ENCODE peak calls at places on chromosomes 12 and 14, in nine cellular contexts. K is fibroblast of lung, B is mammary epithelial cell, J is PC-3, X is IMR-90, D is K562, W is neural progenitor cell, P is H1, U is mesendoderm. F is an unnamed sample.
A peak's percentile ranks its signal among the peaks of the same experiment; 100 is the strongest.

GRCh38 chr12:1916396-1917171 is 1.9 kb downstream of the CACNA2D4 start:
- DNase-seq in U (no peak), P (no peak), D (peak; percentile 71), J (no peak), B (no peak), W (no peak), K (no peak), X (no peak), F (no peak)

GRCh38 chr12:27979145-27979544 is 6.6 kb upstream of the PTHLH start:
- DNase-seq in W (no peak), P (no peak), U (no peak), J (peak; percentile 10), B (no peak), K (no peak), D (no peak), X (peak; percentile 48), F (no peak)

GRCh38 chr14:102683399-102684275 is 91.2 kb downstream of the RCOR1 start:
- DNase-seq in U (no peak), X (no peak), B (no peak), P (no peak), D (peak; percentile 41), J (no peak), K (no peak), W (no peak), F (no peak)

GRCh38 chr14:76718306-76719075 is 42.8 kb upstream of the VASH1 start:
- DNase-seq in X (no peak), K (no peak), W (no peak), D (no peak), U (no peak), B (no peak), J (no peak), P (no peak), F (no peak)

GRCh38 chr12:79933580-79934264 is 1.2 kb downstream of the PPP1R12A start:
- DNase-seq in B (peak; percentile 35), W (peak; percentile 32), U (peak; percentile 40), X (peak; percentile 6), P (no peak), D (no peak), K (peak; percentile 37), J (peak; percentile 25), F (peak; percentile 65)

GRCh38 chr14:91509083-91509877 is 830 bp downstream of the PPP4R3A start:
- DNase-seq in K (no peak), P (peak; percentile 64), W (peak; percentile 46), D (peak; percentile 48), U (peak; percentile 46), X (no peak), J (no peak), B (peak; percentile 32), F (peak; percentile 78)

GRCh38 chr14:53710615-53711014 is 246.0 kb downstream of the BMP4 start:
- DNase-seq in J (no peak), W (no peak), B (peak; percentile 62), D (no peak), K (no peak), U (no peak), P (no peak), X (no peak), F (no peak)

GRCh38 chr12:108313609-108314331 is 25.3 kb downstream of the CMKLR1 start:
- DNase-seq in B (no peak), X (no peak), P (no peak), J (no peak), D (no peak), W (no peak), K (no peak), U (peak; percentile 72), F (peak; percentile 25)

GRCh38 chr14:89823732-89824131 is 130.8 kb downstream of the EFCAB11 start:
- DNase-seq in D (no peak), J (no peak), B (no peak), K (peak; percentile 29), X (no peak), U (no peak), P (no peak), W (no peak), F (no peak)

GRCh38 chr14:54737132-54737711 is 165.4 kb downstream of the GCH1 start:
- DNase-seq in K (peak; percentile 51), X (peak; percentile 82), B (peak; percentile 70), J (peak; percentile 94), U (peak; percentile 9), W (no peak), D (peak; percentile 30), P (no peak), F (no peak)

GRCh38 chr14:100644784-100645183 is 57.6 kb upstream of the BEGAIN start:
- DNase-seq in D (no peak), X (no peak), K (no peak), W (no peak), J (no peak), P (no peak), U (no peak), B (no peak), F (no peak)

GRCh38 chr14:105193916-105194782 is 13.0 kb upstream of the NUDT14 start:
- DNase-seq in P (no peak), B (no peak), U (no peak), W (no peak), X (peak; percentile 11), D (no peak), J (no peak), K (no peak), F (peak; percentile 55)

GRCh38 chr12:8057291-8057690 is 8.9 kb downstream of the C3AR1 start:
- DNase-seq in D (no peak), J (no peak), P (no peak), K (no peak), W (no peak), U (no peak), B (no peak), X (no peak), F (no peak)

GRCh38 chr12:121490401-121491257 is 90.2 kb downstream of the KDM2B start:
- DNase-seq in B (no peak), J (no peak), X (no peak), W (no peak), U (peak; percentile 66), K (no peak), D (no peak), P (no peak), F (no peak)

GRCh38 chr12:94380507-94380906 is 79.2 kb downstream of the CEP83 start:
- DNase-seq in P (no peak), W (no peak), K (no peak), B (no peak), U (no peak), D (no peak), J (peak; percentile 5), X (no peak), F (no peak)

GRCh38 chr12:31517994-31518393 is 72.9 kb downstream of the DENND5B start:
- DNase-seq in B (no peak), K (peak; percentile 34), W (no peak), U (peak; percentile 45), P (no peak), D (no peak), J (no peak), X (peak; percentile 60), F (no peak)
- H3K9ac ChIP-seq in B (peak overlapping the region; percentile 37), K (peak overlapping the region; percentile 44), W (no peak overlapping the region), U (no peak overlapping the region), P (no peak overlapping the region), D (no peak overlapping the region), J (peak overlapping the region; percentile 75), X (peak overlapping the region; percentile 63), F (no peak overlapping the region)

DNA sequence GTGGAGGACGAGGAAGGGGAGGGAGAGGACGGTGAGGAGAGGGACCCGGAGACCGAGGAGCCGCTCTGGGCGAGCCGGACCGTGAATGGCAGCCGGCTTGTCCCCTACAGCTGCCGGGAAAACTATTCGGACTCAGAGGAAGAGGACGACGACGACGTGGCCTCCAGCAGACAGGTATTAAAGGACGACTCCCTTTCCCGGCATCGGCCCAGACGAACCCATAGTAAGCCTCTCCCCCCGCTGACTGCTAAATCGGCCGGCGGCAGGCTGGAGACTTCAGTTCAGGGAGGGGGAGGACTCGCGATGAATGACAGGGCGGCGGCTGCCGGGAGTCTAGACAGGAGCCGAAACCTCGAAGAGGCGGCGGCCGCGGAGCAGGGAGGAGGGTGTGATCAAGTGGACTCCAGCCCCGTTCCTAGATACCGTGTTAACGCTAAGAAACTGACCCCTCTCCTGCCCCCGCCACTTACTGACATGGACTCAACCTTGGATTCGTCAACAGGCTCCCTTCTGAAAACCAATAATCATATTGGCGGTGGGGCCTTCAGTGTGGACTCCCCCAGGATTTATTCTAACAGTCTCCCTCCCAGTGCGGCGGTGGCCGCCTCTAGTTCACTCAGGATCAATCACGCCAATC is 980 bp downstream of the LEMD3 start:
- DNase-seq in P (peak; percentile 71), U (peak; percentile 90), D (peak; percentile 65), X (peak; percentile 38), J (peak; percentile 58), K (peak; percentile 50), B (peak; percentile 79), W (peak; percentile 87), F (peak; percentile 74)
- H3K27ac ChIP-seq in P (peak overlapping the region; percentile 91), U (peak overlapping the region; percentile 85), D (peak overlapping the region; percentile 87), X (peak overlapping the region; percentile 92), J (peak overlapping the region; percentile 47), K (peak overlapping the region; percentile 97), B (peak overlapping the region; percentile 89), W (no peak overlapping the region), F (no peak overlapping the region)

DNA sequence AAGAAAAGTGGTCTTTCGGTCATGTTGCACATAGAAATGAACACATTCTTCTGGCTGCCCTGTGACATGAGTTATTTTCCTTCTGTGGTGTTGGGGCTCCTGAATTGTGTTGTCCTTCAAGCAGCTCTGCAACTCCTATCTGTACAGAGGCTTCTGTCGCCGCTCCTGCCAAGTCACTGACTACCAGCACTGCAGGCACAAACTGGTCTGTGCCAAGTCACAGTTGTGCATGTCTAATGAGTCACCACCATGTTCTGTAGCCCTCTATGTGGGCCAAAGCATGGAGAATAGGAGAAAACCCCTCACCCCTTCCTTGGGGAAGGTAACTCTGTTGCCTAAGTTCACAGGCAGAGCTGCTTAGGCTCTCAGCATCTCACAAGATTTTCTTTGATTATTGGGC is 283.3 kb downstream of the RPL10L start:
- DNase-seq in U (peak; percentile 21), J (no peak), P (no peak), X (no peak), K (no peak), W (no peak), D (no peak), B (no peak), F (no peak)
- H3K4me1 ChIP-seq in U (peaks cover 4% of the 10 kb centered on the region), J (no peaks in the 10 kb centered on the region), P (no peaks in the 10 kb centered on the region), X (no peaks in the 10 kb centered on the region), K (no peaks in the 10 kb centered on the region), W (peaks cover 4% of the 10 kb centered on the region), D (no peaks in the 10 kb centered on the region), B (no peaks in the 10 kb centered on the region), F (no peaks in the 10 kb centered on the region)

GRCh38 chr12:55226523-55226922 is 5.7 kb downstream of the OR10A7 start:
- DNase-seq in W (no peak), J (no peak), K (no peak), U (no peak), X (no peak), B (no peak), P (no peak), D (no peak), F (no peak)

GRCh38 chr12:55227643-55228042 is 6.8 kb downstream of the OR10A7 start:
- DNase-seq in J (no peak), P (no peak), B (no peak), W (no peak), U (no peak), K (peak; percentile 9), X (no peak), D (no peak), F (no peak)
- H3K9ac ChIP-seq in J (no peak overlapping the region), P (no peak overlapping the region), B (no peak overlapping the region), W (no peak overlapping the region), U (no peak overlapping the region), K (no peak overlapping the region), X (no peak overlapping the region), D (no peak overlapping the region), F (no peak overlapping the region)